ENCODE peak calls at places on chromosome 4, in five cellular contexts. M is right lobe of liver, D is suprapubic skin, Y is spleen, J is thyroid gland. B is an unnamed sample.

GRCh38 chr4:143559757-143560147 is 46.2 kb downstream of the SMARCA5 start:
- DNase-seq in M (no peak), D (no peak), Y (peak; percentile 82), J (no peak), B (no peak)

GRCh38 chr4:185464887-185465286 is 6.6 kb downstream of the CCDC110 start:
- DNase-seq in M (no peak), D (no peak), Y (no peak), J (no peak), B (no peak)

GRCh38 chr4:152674359-152674758 is 5.4 kb downstream of the TMEM154 start:
- DNase-seq in M (no peak), D (no peak), Y (no peak), J (no peak), B (no peak)

GRCh38 chr4:33709247-33709646 is 2535.1 kb downstream of the ARAP2 start:
- DNase-seq in M (no peak), D (no peak), Y (no peak), J (no peak), B (no peak)

GRCh38 chr4:74308215-74308614 is at the start of gene EPGN:
- DNase-seq in M (no peak), D (no peak), Y (no peak), J (no peak), B (no peak)

GRCh38 chr4:3013839-3014350 is 50.5 kb downstream of the GRK4 start:
- DNase-seq in M (no peak), D (no peak), Y (no peak), J (no peak), B (no peak)

GRCh38 chr4:102526532-102526931 is 25.4 kb downstream of the NFKB1 start:
- DNase-seq in M (no peak), D (no peak), Y (no peak), J (no peak), B (no peak)

GRCh38 chr4:176885224-176885623 is 92.5 kb upstream of the VEGFC start:
- DNase-seq in M (no peak), D (no peak), Y (no peak), J (no peak), B (no peak)

GRCh38 chr4:116126794-116127193 is 958.6 kb downstream of the TRAM1L1 start:
- DNase-seq in M (no peak), D (no peak), Y (no peak), J (no peak), B (no peak)

GRCh38 chr4:116118216-116118615 is 967.2 kb downstream of the TRAM1L1 start:
- DNase-seq in M (no peak), D (no peak), Y (no peak), J (no peak), B (no peak)

DNA sequence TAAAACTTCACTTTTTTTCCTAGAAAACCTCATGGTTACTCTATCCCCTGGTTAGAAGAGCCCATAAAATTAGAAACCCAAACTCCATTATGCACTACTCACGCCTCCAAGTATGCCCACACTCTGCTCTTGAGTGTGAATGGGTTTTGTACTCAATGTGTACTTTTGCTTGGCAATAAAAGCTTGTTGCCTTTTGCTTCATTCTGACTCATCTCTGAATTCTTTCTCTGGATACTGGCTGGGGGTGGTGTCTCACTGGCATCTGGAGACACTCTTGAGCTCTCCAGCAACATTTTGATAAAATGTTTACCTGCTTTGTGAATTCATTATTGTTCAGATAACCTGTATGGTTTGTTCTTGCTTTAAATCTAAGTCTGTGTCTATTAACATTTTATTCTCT is 963.2 kb downstream of the TRAM1L1 start:
- DNase-seq in M (no peak), D (no peak), Y (no peak), J (no peak), B (no peak)
- H3K4me3 ChIP-seq in M (no peak overlapping the region), D (no peak overlapping the region), Y (no peak overlapping the region), J (no peak overlapping the region), B (no peak overlapping the region)

DNA sequence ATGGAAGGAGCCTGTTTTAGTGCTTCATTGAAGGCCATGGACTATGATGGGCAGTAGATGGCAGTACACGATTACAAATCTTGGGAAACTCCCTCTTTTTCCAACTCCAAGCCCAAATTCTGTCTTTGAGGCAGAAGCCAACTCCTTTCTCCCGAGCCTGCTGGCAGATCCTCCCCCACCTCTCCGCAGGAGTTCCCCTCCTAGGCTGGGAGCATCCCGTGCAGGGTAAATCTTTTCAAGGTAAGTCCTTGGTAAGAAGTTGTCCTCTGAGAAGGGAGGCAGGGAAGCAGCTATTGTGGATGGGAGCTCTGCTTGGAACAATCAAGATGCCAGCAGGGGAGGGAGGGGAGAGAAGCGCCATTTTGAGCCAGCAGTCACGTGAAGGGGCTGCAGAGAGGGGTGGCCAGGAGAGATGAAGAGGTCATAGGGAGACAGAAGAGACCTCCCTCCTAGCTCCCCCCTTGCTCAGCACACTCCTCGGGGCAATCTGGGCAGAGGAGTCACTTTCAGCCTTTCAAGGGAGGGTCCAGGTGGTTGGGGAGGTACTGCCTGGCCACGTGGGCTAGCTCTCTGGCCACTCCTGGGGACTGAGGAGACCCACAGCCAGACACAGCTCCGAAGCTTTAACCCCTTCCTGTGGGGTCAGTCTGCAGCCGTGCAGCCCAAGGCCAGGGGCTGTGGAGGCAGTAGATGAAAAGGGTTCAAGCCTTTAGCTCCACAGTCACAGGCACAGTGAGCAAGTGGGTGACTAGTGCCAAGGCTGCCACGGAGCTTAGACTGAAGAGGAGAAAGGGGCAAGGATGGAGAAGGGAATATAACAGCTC is 9.6 kb downstream of the CC2D2A start:
- DNase-seq in M (peak; percentile 57), D (no peak), Y (no peak), J (peak; percentile 61), B (peak; percentile 13)
- TF ChIP-seq POLR2A in M (no peak), D (no peak), Y (no peak), J (no peak), B (no peak)

DNA sequence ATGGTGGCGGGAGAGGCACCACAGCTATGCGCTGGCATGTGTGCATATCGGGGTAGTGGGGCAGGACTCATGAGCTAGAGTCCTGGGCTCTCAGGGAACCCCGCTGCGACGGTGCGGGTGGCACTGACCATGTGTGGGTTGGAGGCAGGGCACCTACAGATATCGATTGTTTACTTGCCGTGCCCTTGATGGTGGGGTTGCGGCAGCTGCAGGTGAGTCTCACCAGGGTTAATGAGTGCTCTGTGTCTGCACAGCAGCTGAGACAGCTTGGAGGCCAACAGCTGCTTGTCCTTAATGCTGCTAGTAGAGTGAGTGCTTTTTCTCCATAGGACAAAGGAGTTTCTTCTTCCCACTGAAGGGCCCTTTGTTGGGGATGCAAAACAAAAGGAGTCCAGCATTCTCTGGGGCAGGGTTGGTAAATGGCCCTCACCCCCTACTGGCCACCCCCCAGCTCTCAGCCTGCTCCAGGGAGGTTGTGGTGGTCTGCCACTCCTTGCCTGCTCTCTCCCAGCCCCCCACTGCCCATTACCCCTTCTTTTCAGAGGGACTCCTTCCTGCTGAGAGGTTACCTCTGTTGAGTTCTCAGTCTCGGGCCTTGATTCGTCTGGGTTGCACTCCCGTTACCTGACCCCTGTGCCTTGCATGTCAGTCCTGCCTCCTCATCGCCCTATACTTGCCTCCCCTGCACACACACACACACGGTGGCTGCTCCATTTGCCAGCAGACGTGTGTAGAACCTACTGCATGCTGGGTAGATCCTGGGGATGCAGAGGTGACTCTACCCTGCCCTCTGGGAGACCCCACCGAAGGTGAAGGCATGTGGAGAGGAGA is 52.8 kb downstream of the TBC1D14 start:
- DNase-seq in M (no peak), D (peak; percentile 72), Y (no peak), J (no peak), B (no peak)
- H3K4me3 ChIP-seq in M (no peak overlapping the region), D (no peak overlapping the region), Y (no peak overlapping the region), J (no peak overlapping the region), B (no peak overlapping the region)

DNA sequence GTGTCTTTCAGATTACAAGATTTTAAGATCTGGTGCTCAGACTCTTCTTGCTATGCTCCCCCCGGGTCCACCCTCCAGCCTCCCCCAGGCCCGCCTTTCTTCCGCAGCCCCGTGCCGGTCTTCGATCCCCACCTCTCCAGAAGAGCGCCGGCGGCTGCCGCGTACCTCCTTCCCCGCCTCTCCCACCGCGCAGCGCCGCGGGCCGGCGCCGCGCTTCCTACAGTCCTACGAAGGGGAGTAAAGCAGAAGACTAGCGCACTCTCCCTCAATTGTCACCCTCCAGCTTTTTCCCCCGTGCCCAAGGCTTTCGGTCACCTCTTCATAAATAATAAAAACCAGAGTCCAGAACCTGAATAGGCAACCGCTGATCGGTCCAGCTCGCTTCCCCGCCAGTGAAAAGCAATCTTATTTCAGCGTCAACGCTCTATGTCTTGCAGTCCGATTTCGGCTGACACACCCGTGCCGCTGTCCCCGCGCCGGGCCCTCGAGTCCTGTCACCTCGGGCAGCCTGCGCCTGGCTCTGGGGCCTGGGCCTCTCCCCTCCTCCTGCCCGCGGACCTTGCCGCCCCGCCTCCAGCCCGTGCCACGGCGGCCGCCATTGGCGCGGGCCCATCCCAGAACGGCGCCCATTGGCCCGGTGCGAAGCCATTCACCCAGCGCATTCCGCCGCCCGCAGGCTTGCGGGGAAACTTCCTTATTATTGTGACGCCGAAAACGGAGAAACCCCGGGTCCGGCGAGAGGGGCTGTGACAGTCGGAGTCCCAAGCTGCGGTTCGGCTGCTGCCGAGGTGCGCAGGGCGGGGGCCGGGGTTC is at the start of gene HERC3:
- DNase-seq in M (peak; percentile 96), D (peak; percentile 95), Y (peak; percentile 97), J (peak; percentile 93), B (peak; percentile 98)
- TF ChIP-seq POLR2A in M (peak; percentile 48), D (no peak), Y (no peak), J (no peak), B (peak; percentile 40)

DNA sequence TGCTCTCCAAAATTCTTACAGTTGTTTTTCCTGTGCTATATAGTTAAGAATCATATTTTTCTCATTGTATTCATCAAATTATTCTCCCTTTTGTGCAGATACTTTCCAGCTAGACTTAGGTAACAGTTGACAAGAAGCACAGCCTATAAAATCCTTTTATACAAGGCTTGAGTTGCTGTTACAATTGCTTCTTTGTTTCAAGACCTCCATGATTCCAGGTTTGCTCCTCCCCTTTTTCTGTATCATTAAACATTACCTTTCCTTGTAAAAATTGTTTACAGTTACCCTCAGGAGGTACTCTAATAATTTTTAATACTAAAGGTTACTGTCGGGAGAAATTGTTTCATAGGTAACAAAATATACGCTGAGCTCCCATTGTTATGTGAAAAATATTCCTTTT is 192.3 kb upstream of the GRID2 start:
- DNase-seq in M (no peak), D (no peak), Y (no peak), J (no peak), B (no peak)
- H3K4me3 ChIP-seq in M (no peak overlapping the region), D (no peak overlapping the region), Y (no peak overlapping the region), J (no peak overlapping the region), B (no peak overlapping the region)

DNA sequence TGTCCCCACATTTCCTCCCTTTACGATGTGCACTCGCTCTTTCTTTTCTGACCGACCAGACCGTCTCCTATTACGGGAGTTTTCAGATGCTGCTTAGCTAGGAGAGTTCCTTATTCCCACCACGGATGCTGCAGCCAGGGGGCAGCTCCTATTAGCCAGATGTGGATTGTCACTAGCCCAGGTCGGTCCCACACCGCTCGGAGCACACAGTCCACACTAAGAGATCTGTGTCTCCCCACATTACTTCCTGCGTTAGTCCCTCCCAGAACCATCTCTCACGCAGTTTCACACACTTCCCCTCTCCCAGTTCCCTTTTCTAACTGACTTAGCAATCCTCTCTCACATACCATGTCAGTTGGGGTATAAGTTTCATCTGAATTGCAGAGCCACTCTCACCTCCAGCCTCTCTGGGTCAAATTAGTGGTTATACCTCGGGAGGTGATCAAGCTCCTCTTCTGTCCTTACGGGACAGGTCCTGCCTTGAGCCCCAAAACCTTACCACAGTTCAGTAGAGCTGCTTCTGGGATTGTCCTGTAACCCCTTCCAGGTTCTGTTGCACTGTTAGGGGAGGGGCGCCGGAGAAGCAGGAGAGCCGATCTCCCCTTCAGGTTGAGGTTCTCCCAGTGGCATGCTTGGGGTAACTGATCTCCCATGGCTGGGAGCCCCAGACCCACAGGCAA is 28.2 kb downstream of the SULT1E1 start:
- DNase-seq in M (peak; percentile 63), D (no peak), Y (peak; percentile 82), J (no peak), B (peak; percentile 60)
- TF ChIP-seq POLR2A in M (no peak), D (no peak), Y (no peak), J (no peak), B (no peak)